ENCODE peak calls at places on chromosomes 7 and 10, in four cellular contexts. K is fibroblast of the aortic adventitia, F is GM20000, Q is psoas muscle. R is an unnamed sample.

GRCh38 chr10:26697163-26697921 is at the start of gene PDSS1:
- DNase-seq in K (peak; percentile 54), F (peak; percentile 94), Q (peak; percentile 86), R (peak; percentile 92)

GRCh38 chr10:129531195-129531968 is 64.3 kb downstream of the MGMT start:
- DNase-seq in K (peak; percentile 64), F (no peak), Q (peak; percentile 34), R (no peak)

GRCh38 chr10:33153968-33154327 is 180.5 kb downstream of the NRP1 start:
- DNase-seq in K (no peak), F (no peak), Q (no peak), R (no peak)

GRCh38 chr7:156116514-156116913 is 304.3 kb upstream of the SHH start:
- DNase-seq in K (no peak), F (no peak), Q (no peak), R (no peak)

GRCh38 chr7:73509463-73509862 is 12.6 kb downstream of the BAZ1B start:
- DNase-seq in K (no peak), F (no peak), Q (no peak), R (no peak)

GRCh38 chr7:90599892-90600555 is 3.9 kb downstream of the CDK14 start:
- DNase-seq in K (peak; percentile 62), F (no peak), Q (no peak), R (no peak)

GRCh38 chr10:101217450-101218281 is 11.6 kb downstream of the LBX1 start:
- DNase-seq in K (no peak), F (peak; percentile 50), Q (no peak), R (peak; percentile 59)

GRCh38 chr10:109895095-109895818 is 28.1 kb downstream of the XPNPEP1 start:
- DNase-seq in K (peak; percentile 97), F (no peak), Q (peak; percentile 71), R (no peak)

GRCh38 chr7:127632276-127632910 is 14.5 kb upstream of the PAX4 start:
- DNase-seq in K (peak; percentile 96), F (no peak), Q (no peak), R (no peak)

GRCh38 chr7:1055084-1055450 is 10.7 kb downstream of the GPR146 start:
- DNase-seq in K (peak; percentile 47), F (no peak), Q (peak; percentile 85), R (no peak)

GRCh38 chr10:30057421-30057841 is 2.0 kb downstream of the JCAD start:
- DNase-seq in K (no peak), F (no peak), Q (no peak), R (no peak)

GRCh38 chr7:149161241-149161848 is 14.1 kb downstream of the ZNF398 start:
- DNase-seq in K (peak; percentile 8), F (no peak), Q (no peak), R (no peak)

GRCh38 chr7:98294326-98294725 is 12.8 kb downstream of the BRI3 start:
- DNase-seq in K (no peak), F (no peak), Q (peak; percentile 45), R (no peak)

R was measured in GM13976.